ENCODE peak calls at places on chromosome 10, in nine cellular contexts. N is esophagus squamous epithelium, L is A549, F is Peyer's patch, B is body of pancreas, T is NB4, D is transverse colon, R is tibial nerve, O is ovary. K is an unnamed sample.

GRCh38 chr10:122164028-122164601 is 107.0 kb upstream of the BTBD16 start:
- DNase-seq in N (no peak), L (no peak), F (no peak), B (peak; percentile 47), T (no peak), D (no peak), R (no peak), O (no peak), K (no peak)

GRCh38 chr10:132571565-132572544 is 34.3 kb downstream of the INPP5A start:
- DNase-seq in N (no peak), L (peak; percentile 75), F (peak; percentile 91), B (peak; percentile 77), T (peak; percentile 100), D (peak; percentile 72), R (no peak), O (no peak), K (peak; percentile 85)

GRCh38 chr10:8453587-8453986 is 399.1 kb downstream of the GATA3 start:
- DNase-seq in N (no peak), L (peak; percentile 25), F (no peak), B (no peak), T (no peak), D (no peak), R (peak; percentile 8), O (peak; percentile 21), K (peak; percentile 58)

GRCh38 chr10:24259365-24260125 is 50.6 kb downstream of the KIAA1217 start:
- DNase-seq in N (no peak), L (no peak), F (no peak), B (no peak), T (no peak), D (no peak), R (no peak), O (no peak), K (no peak)

GRCh38 chr10:131056781-131057180 is 254.7 kb downstream of the TCERG1L start:
- DNase-seq in N (no peak), L (no peak), F (no peak), B (no peak), T (no peak), D (no peak), R (no peak), O (no peak), K (no peak)

GRCh38 chr10:46028584-46029570 is 1.5 kb downstream of the NCOA4 start:
- DNase-seq in N (no peak), L (peak; percentile 80), F (peak; percentile 64), B (peak; percentile 81), T (peak; percentile 81), D (peak; percentile 33), R (peak; percentile 18), O (no peak), K (no peak)

GRCh38 chr10:92530421-92530820 is 43.5 kb downstream of the IDE start:
- DNase-seq in N (no peak), L (no peak), F (no peak), B (no peak), T (no peak), D (no peak), R (no peak), O (no peak), K (no peak)

GRCh38 chr10:110641256-110641655 is 2.9 kb upstream of the RBM20 start:
- DNase-seq in N (no peak), L (peak; percentile 91), F (no peak), B (no peak), T (peak; percentile 45), D (peak; percentile 20), R (no peak), O (no peak), K (no peak)

GRCh38 chr10:133461841-133462240 is 8.1 kb downstream of the SCART1 start:
- DNase-seq in N (no peak), L (no peak), F (no peak), B (no peak), T (no peak), D (no peak), R (no peak), O (peak; percentile 3), K (no peak)

GRCh38 chr10:44517635-44518034 is 132.7 kb upstream of the CXCL12 start:
- DNase-seq in N (no peak), L (no peak), F (no peak), B (peak; percentile 10), T (peak; percentile 43), D (no peak), R (no peak), O (no peak), K (no peak)

GRCh38 chr10:11609492-11610093 is 1.9 kb downstream of the USP6NL start:
- DNase-seq in N (no peak), L (no peak), F (no peak), B (no peak), T (no peak), D (no peak), R (no peak), O (no peak), K (no peak)

GRCh38 chr10:30701471-30702173 is 72.1 kb upstream of the LYZL2 start:
- DNase-seq in N (peak; percentile 10), L (peak; percentile 57), F (peak; percentile 89), B (peak; percentile 32), T (peak; percentile 80), D (peak; percentile 69), R (no peak), O (no peak), K (no peak)

GRCh38 chr10:127033569-127034175 is 128.4 kb downstream of the DOCK1 start:
- DNase-seq in N (no peak), L (no peak), F (no peak), B (no peak), T (no peak), D (no peak), R (no peak), O (no peak), K (peak; percentile 26)

GRCh38 chr10:127034790-127035189 is 129.6 kb downstream of the DOCK1 start:
- DNase-seq in N (no peak), L (no peak), F (no peak), B (no peak), T (no peak), D (no peak), R (no peak), O (no peak), K (peak; percentile 60)

GRCh38 chr10:127035827-127036226 is 130.6 kb downstream of the DOCK1 start:
- DNase-seq in N (no peak), L (no peak), F (no peak), B (no peak), T (no peak), D (no peak), R (no peak), O (no peak), K (peak; percentile 25)

GRCh38 chr10:127033116-127033515 is 127.9 kb downstream of the DOCK1 start:
- DNase-seq in N (no peak), L (no peak), F (no peak), B (no peak), T (no peak), D (no peak), R (no peak), O (no peak), K (peak; percentile 73)

DNA sequence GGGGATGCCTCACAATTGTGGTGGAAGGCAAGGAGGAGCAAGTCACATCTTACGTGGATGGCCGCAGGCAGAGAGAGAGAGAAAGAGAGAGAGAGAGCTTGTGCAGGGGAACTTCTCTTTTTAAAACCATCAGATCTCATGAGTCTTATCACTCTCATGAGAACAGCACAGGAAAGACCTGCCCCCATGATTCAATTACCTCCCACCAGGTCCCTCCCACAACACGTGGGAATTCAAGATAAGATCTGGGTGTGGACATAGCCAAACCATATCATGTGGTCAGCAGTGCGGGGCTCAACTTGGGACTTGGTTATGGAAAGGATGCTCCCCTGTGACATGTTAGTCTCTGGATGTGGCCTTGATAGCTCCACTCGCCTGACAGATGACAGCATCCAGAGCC is 129.0 kb downstream of the DOCK1 start:
- DNase-seq in N (no peak), L (no peak), F (no peak), B (no peak), T (no peak), D (no peak), R (no peak), O (no peak), K (peak; percentile 43)
- TF ChIP-seq POLR2A in N (no peak), L (no peak), F (no peak), B (no peak), T (no peak), D (no peak), R (no peak), O (no peak), K (no peak)

DNA sequence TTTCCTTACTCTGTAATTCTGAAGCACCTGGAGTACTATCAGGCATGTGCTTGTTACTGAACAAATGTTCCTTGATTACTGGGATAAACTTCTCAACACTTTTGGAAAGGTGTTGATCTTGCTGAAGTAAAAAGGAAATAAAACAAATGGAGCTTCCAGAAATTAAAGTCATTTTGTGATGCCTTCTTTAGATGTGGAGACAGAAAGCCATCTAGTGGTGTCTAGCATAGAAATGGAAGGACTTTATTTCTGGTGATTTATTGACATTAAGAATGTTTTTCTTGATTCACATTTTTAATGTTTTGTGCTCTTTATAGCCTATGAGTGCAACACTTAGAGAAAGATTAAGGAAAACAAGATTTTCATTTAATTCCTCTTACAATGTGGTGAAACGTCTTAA is 1.4 kb downstream of the SFR1 start:
- DNase-seq in N (no peak), L (peak; percentile 39), F (no peak), B (no peak), T (peak; percentile 30), D (no peak), R (no peak), O (no peak), K (no peak)
- H3K4me3 ChIP-seq in N (no peak overlapping the region), L (peak overlapping the region; percentile 88), F (no peak overlapping the region), B (no peak overlapping the region), T (peak overlapping the region; percentile 90), D (no peak overlapping the region), R (no peak overlapping the region), O (no peak overlapping the region), K (no peak overlapping the region)

GRCh38 chr10:108427081-108427480 is 1262.6 kb upstream of the SORCS1 start:
- DNase-seq in N (no peak), L (no peak), F (no peak), B (no peak), T (no peak), D (no peak), R (no peak), O (no peak), K (no peak)

GRCh38 chr10:108424656-108425055 is 1260.2 kb upstream of the SORCS1 start:
- DNase-seq in N (no peak), L (no peak), F (no peak), B (no peak), T (no peak), D (no peak), R (no peak), O (no peak), K (no peak)

GRCh38 chr10:108422286-108422685 is 1257.8 kb upstream of the SORCS1 start:
- DNase-seq in N (no peak), L (no peak), F (no peak), B (no peak), T (no peak), D (no peak), R (no peak), O (no peak), K (no peak)

DNA sequence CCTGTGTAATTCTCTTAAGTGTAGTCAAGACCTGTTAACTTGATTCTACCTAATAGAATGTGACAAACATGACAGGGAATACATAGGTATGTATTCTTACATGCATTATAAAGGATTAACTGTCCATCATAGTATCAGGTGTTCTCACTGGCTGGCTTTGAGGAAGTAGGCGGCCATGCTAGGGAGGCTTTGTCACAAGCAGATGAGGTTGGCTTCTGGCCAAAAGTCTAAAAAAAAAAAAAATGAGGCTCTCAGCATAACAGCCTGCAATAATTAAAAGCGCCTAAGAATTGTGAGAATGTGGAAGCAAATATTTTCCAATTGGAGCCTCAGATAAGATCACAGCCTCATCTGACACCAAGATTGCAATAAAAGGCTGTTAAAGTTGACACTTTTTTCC is 1256.8 kb upstream of the SORCS1 start:
- DNase-seq in N (no peak), L (no peak), F (no peak), B (peak; percentile 3), T (peak; percentile 34), D (no peak), R (no peak), O (no peak), K (no peak)
- TF ChIP-seq CTCF in N (no peak), L (no peak), F (no peak), B (no peak), T (no peak), D (no peak), R (no peak), O (no peak), K (no peak)

GRCh38 chr10:5684318-5684970 is at the start of gene TASOR2:
- DNase-seq in N (peak; percentile 83), L (peak; percentile 99), F (peak; percentile 99), B (peak; percentile 98), T (peak; percentile 95), D (peak; percentile 99), R (peak; percentile 89), O (peak; percentile 98), K (peak; percentile 99)
- TF ChIP-seq POLR2A in N (no peak), L (peak; percentile 77), F (peak; percentile 60), B (peak; percentile 67), T (no peak), D (peak; percentile 57), R (peak; percentile 35), O (peak; percentile 20), K (no peak)